ENCODE peak calls at places on chromosomes 12 and 14, in seven cellular contexts. M, C, Z, Y, O, L and K are unnamed samples.

GRCh38 chr12:46553266-46553665 is 180.7 kb upstream of the SLC38A2 start:
- DNase-seq in Y (peak), C (peak), O (no peak), L (no peak), M (peak), Z (no peak), K (no peak)

GRCh38 chr12:107200394-107200793 is 107.0 kb upstream of the CRY1 start:
- DNase-seq in Z (no peak), C (peak), Y (peak), M (peak), O (no peak), L (no peak), K (no peak)

GRCh38 chr12:46253544-46254162 is 15.2 kb downstream of the SLC38A1 start:
- DNase-seq in Z (no peak), O (no peak), C (no peak), L (no peak), M (no peak), Y (no peak), K (no peak)

GRCh38 chr12:13784504-13784903 is 196.9 kb downstream of the GRIN2B start:
- DNase-seq in Z (no peak), L (no peak), C (no peak), O (no peak), Y (no peak), M (no peak), K (no peak)

GRCh38 chr12:119296535-119296934 is 38.0 kb upstream of the CCDC60 start:
- DNase-seq in Z (no peak), Y (no peak), O (no peak), M (no peak), C (no peak), L (no peak), K (no peak)

GRCh38 chr12:119547016-119547415 is 46.6 kb upstream of the TMEM233 start:
- DNase-seq in O (no peak), Y (no peak), M (no peak), Z (no peak), L (no peak), C (no peak), K (no peak)

GRCh38 chr14:71235865-71236264 is 328.6 kb downstream of the PCNX1 start:
- DNase-seq in M (no peak), Y (no peak), C (no peak), L (no peak), Z (no peak), O (no peak), K (no peak)

GRCh38 chr12:106179086-106179485 is 40.3 kb upstream of the NUAK1 start:
- DNase-seq in Y (no peak), L (no peak), C (no peak), Z (no peak), O (no peak), M (no peak), K (no peak)

GRCh38 chr14:35730871-35731270 is 78.2 kb downstream of the RALGAPA1 start:
- DNase-seq in C (no peak), M (no peak), Y (no peak), Z (no peak), O (no peak), L (no peak), K (peak)

GRCh38 chr12:94049718-94050117 is 98.7 kb upstream of the PLXNC1 start:
- DNase-seq in Y (no peak), L (no peak), O (no peak), M (no peak), C (no peak), Z (no peak), K (no peak)

GRCh38 chr12:121806556-121807308 is 2.9 kb downstream of the SETD1B start:
- DNase-seq in O (no peak), M (peak), Z (no peak), Y (peak), C (peak), L (no peak), K (no peak)

GRCh38 chr14:58239259-58240210 is 5.1 kb upstream of the PSMA3 start:
- DNase-seq in L (peak), C (peak), M (peak), O (peak), Z (peak), Y (peak), K (peak)

GRCh38 chr14:92207012-92207927 is 85.5 kb downstream of the CPSF2 start:
- DNase-seq in Y (no peak), C (no peak), L (no peak), Z (no peak), O (no peak), M (no peak), K (no peak)

GRCh38 chr12:25681580-25681979 is 128.5 kb upstream of the LMNTD1 start:
- DNase-seq in C (no peak), O (no peak), M (peak), L (no peak), Y (peak), Z (no peak), K (no peak)

GRCh38 chr14:87013583-87013982 is 979.4 kb downstream of the GALC start:
- DNase-seq in C (peak), O (no peak), Y (peak), L (no peak), Z (no peak), M (peak), K (no peak)

GRCh38 chr14:101561897-101562490 is 699 bp downstream of the DIO3 start:
- DNase-seq in O (no peak), Y (no peak), Z (no peak), M (no peak), C (no peak), L (no peak), K (no peak)

GRCh38 chr14:58750321-58751269 is 112.8 kb downstream of the DACT1 start:
- DNase-seq in O (no peak), M (no peak), Z (no peak), Y (no peak), L (no peak), C (no peak), K (no peak)

GRCh38 chr12:124365726-124366430 is 71.0 kb downstream of the RFLNA start:
- DNase-seq in Z (no peak), O (no peak), Y (no peak), C (no peak), M (no peak), L (no peak), K (no peak)

GRCh38 chr14:50772361-50772760 is 58.6 kb downstream of the NIN start:
- DNase-seq in O (no peak), Y (no peak), Z (no peak), M (no peak), L (no peak), C (no peak), K (no peak)

GRCh38 chr12:57940052-57940914 is 1.1 kb upstream of the ATP23 start:
- DNase-seq in Y (peak), Z (no peak), M (peak), O (no peak), L (no peak), C (no peak), K (no peak)

GRCh38 chr14:93105362-93105761 is 10.4 kb downstream of the ITPK1 start:
- DNase-seq in M (peak), Z (no peak), C (peak), O (no peak), Y (peak), L (no peak), K (no peak)

GRCh38 chr12:94553130-94553519 is 93.5 kb upstream of the CEP83 start:
- DNase-seq in C (peak), O (no peak), Z (peak), Y (peak), L (no peak), M (peak), K (no peak)

GRCh38 chr12:110001596-110001995 is 2.4 kb downstream of the ANKRD13A start:
- DNase-seq in O (no peak), M (peak), L (no peak), Z (no peak), Y (peak), C (no peak), K (no peak)

GRCh38 chr12:13428538-13429265 is 232.2 kb downstream of the EMP1 start:
- DNase-seq in L (no peak), C (peak), O (no peak), Z (no peak), Y (no peak), M (no peak), K (no peak)

GRCh38 chr12:92469837-92470236 is 233.0 kb upstream of the PLEKHG7 start:
- DNase-seq in C (peak), M (no peak), Y (peak), Z (peak), L (no peak), O (no peak), K (no peak)

GRCh38 chr14:50039734-50040400 is 76.5 kb downstream of the VCPKMT start:
- DNase-seq in M (peak), O (no peak), L (no peak), Y (peak), Z (no peak), C (peak), K (no peak)

GRCh38 chr14:85420278-85420677 is 109.7 kb upstream of the FLRT2 start:
- DNase-seq in M (no peak), Z (no peak), L (no peak), C (no peak), Y (no peak), O (no peak), K (no peak)

GRCh38 chr12:57737467-57738141 is 938 bp downstream of the AGAP2 start:
- DNase-seq in M (no peak), Z (peak), L (peak), O (no peak), C (no peak), Y (no peak), K (no peak)

GRCh38 chr14:79476552-79476951 is 734.8 kb downstream of the DIO2 start:
- DNase-seq in Y (no peak), Z (no peak), O (no peak), C (no peak), M (no peak), L (no peak), K (no peak)
- H3K4me3 ChIP-seq in Y (no peak), Z (no peak), O (no peak), C (no peak), M (no peak), L (no peak), K (no peak)

DNA sequence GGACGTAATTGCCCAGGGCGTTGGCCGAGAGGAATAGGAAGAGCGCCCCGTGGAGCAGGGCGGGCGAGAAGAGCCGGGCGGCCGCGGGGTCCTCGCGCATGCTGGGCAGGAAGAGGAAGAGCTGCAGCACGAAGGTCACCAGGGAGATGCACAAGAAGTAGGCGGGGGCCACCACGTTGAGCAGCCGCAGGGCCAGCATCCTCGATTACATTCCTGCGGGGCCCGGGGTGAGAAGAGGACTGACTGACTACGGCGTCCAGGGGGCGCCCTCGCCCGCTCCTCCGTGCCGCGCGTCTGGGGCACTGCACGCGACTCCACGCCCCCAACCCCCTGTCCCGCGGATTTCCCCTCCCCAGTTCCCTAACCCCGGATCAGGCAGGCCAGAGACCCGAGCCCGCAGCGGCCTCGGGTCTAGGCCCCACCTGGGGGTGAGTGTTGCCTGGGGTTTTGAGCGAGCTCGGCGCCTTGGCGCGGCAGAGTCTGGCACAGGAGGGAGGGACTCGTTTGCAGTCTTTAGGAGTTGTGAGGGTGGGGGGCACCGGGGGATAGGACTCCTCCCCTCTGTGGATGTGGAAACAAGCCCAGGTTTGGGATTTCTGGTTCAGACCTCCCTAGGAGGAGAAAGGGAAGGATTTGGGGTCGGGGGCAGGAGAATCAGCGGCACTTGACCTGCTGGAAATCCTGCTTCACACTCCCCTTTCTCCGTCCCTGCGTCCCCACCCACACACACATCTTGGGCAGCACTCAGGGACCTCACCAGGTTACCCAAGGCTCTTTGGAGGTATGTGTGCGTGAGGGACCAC is 1.9 kb downstream of the ZDHHC22 start:
- DNase-seq in Y (peak), C (peak), Z (no peak), O (no peak), L (no peak), M (no peak), K (no peak)
- H3K4me3 ChIP-seq in Y (no peak), C (no peak), Z (no peak), O (no peak), L (no peak), M (no peak), K (no peak)

GRCh38 chr12:11901687-11902524 is 168.8 kb upstream of the BCL2L14 start:
- DNase-seq in Y (no peak), C (no peak), Z (no peak), M (no peak), L (no peak), O (no peak), K (no peak)
- H3K4me3 ChIP-seq in Y (no peak), C (no peak), Z (no peak), M (no peak), L (no peak), O (no peak), K (no peak)

DNA sequence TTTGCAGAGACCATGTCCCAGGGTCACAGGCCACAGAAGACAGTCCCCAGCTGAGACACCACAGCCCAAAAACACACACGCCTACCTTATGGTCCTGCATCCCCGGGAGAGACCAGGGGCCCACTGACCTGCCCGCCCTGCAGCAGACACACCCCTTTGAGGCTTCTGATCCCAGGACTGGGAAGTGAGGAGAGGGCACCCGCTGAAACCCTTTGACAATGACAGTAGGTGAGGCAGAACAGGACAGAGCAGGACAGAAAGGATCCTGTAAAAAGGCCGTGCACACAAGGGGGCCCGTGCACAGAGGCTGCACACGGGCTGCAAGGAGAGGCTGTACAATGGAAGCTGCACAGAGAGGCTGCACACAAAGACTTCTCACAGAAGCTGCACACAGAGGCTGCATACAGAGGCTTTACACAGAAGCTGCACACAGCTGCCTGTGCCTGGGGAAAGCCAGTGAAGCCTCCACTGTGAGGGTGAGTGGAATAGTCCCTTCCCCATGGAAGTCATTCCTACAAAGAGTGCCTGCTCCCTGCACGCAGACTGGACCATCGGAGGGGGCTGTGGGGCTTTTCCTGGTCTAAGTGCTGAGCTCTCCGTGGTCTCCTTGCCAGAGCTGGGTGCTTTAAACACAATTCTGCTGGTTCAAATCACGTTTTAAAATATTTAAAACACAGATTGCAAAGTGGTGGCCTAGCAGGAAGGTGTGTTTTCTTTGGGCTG is 16.6 kb upstream of the SFSWAP start:
- DNase-seq in Z (no peak), L (no peak), C (no peak), Y (no peak), O (no peak), M (no peak), K (no peak)
- H3K4me3 ChIP-seq in Z (no peak), L (no peak), C (no peak), Y (no peak), O (no peak), M (no peak), K (no peak)

DNA sequence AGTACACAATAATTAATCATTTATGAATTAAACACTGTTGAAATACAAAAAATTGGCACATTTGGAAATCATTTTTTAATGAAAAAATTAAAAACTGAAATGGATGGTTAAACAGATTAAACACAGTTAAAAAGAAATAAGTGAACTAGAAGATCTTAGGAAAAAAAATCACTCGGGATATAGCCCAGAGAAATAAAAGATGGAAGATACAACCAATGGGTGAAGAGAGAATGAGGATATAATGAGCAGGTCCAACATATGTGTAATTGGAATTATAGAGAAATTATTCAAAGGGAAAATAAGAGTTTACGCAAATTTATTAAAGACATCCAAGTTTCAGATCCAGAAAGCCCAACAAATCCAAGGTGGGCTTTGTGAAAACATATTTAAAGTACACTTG is 6.1 kb downstream of the GPR137C start:
- DNase-seq in C (no peak), L (no peak), M (no peak), O (no peak), Z (no peak), Y (no peak), K (no peak)
- H3K4me3 ChIP-seq in C (no peak), L (no peak), M (no peak), O (no peak), Z (no peak), Y (no peak), K (no peak)

GRCh38 chr14:21098134-21098891 is at the start of gene ZNF219:
- DNase-seq in M (peak), Y (peak), C (no peak), O (peak), Z (peak), L (peak), K (peak)

GRCh38 chr14:21100931-21101330 is at the start of gene TMEM253:
- DNase-seq in C (no peak), L (no peak), M (no peak), Z (no peak), O (no peak), Y (no peak), K (no peak)

GRCh38 chr14:21097616-21098133 is 780 bp downstream of the ZNF219 start:
- DNase-seq in Z (peak), L (peak), C (no peak), Y (no peak), O (peak), M (no peak), K (no peak)

GRCh38 chr14:21098892-21099595 is 589 bp upstream of the ZNF219 start:
- DNase-seq in Z (no peak), Y (no peak), C (no peak), O (no peak), M (no peak), L (no peak), K (no peak)

GRCh38 chr14:21099596-21099985 is 1.1 kb upstream of the ZNF219 start:
- DNase-seq in O (no peak), C (no peak), Y (no peak), Z (no peak), L (no peak), M (no peak), K (no peak)
- H3K4me3 ChIP-seq in O (no peak), C (no peak), Y (peak), Z (peak), L (no peak), M (peak), K (peak)

GRCh38 chr12:56001446-56002100 is 4.5 kb downstream of the SUOX start:
- DNase-seq in Y (no peak), O (no peak), M (no peak), L (no peak), Z (no peak), C (no peak), K (no peak)
- H3K4me3 ChIP-seq in Y (no peak), O (no peak), M (no peak), L (no peak), Z (no peak), C (no peak), K (no peak)

GRCh38 chr12:113056381-113056630 is 224 bp upstream of the DTX1 start:
- DNase-seq in Y (no peak), Z (no peak), O (no peak), C (no peak), L (no peak), M (no peak), K (no peak)
- H3K4me3 ChIP-seq in Y (no peak), Z (no peak), O (peak), C (peak), L (peak), M (no peak), K (peak)

DNA sequence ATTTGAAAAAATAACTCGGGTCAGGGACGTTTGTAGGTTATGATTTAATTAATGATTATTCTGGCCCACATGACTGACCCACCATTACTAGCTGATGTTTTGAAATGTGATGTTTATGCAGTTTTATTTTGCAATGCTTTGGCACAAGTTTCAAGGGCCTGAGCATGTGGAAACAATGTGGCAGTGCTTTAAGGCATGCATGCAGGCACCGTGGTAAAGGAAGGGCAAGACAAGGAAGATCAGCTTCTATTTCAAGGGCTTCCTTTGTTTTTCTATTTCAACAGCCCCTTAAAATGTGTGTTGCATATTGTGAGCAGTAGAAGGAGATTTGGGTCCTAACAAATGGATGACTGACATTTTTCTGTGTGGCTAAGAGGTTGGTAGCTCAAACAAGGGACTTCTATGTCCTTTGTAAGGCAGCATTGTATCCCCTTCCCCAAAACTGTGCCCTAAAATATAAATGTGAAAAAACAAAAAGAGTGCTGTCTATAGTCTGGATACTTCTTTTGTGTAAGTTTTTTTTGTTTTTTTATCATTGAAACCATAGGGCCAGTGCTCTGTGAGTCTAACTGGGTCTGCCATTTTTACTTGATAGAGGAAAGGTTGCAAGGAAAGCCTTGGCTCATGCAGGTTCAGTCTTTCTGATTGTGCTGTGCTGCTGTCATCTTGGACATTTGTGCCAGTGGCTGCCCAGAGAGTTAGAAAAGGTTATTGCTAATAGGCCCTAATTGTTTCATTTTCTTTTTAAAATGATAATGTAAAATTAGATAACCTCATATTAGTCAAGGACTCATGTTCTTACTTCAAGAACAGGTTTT is 103.5 kb downstream of the FGD4 start:
- DNase-seq in O (no peak), M (peak), L (no peak), Z (no peak), C (peak), Y (peak), K (no peak)
- H3K4me3 ChIP-seq in O (no peak), M (no peak), L (no peak), Z (peak), C (peak), Y (no peak), K (no peak)

GRCh38 chr14:29926228-29926627 is 1.4 kb downstream of the PRKD1 start:
- DNase-seq in O (no peak), C (no peak), Y (no peak), M (no peak), Z (no peak), L (no peak), K (no peak)

GRCh38 chr14:29926701-29927595 is 699 bp downstream of the PRKD1 start:
- DNase-seq in Z (no peak), C (peak), M (peak), O (peak), Y (peak), L (no peak), K (no peak)

GRCh38 chr14:29928342-29928640 is 644 bp upstream of the PRKD1 start:
- DNase-seq in M (no peak), C (no peak), L (no peak), Y (no peak), O (peak), Z (no peak), K (no peak)

GRCh38 chr14:29925736-29926135 is 1.9 kb downstream of the PRKD1 start:
- DNase-seq in Y (no peak), C (no peak), M (no peak), Z (no peak), L (no peak), O (no peak), K (no peak)

GRCh38 chr14:29927596-29928341 is at the start of gene PRKD1:
- DNase-seq in O (peak), Z (peak), M (peak), C (peak), Y (peak), L (no peak), K (no peak)
- H3K4me3 ChIP-seq in O (peak), Z (peak), M (peak), C (peak), Y (peak), L (no peak), K (no peak)